ENCODE peak calls at places on chromosomes 13 and 19, in seven cellular contexts. U is activated naive CD4-positive, alpha-beta T cell; H is HCT116; O is NCI-H1092 treated with DMSO at 0.1 percent for 48 hours; X is AG08396; M is AG04450; T is activated B cell treated with CpG ODN at 0.5 μM for 24 hours. V is an unnamed sample.

GRCh38 chr13:51811920-51812328 is 8.0 kb upstream of the DHRS12 start:
- DNase-seq in U (no peak), H (no peak), O (no peak), X (no peak), M (no peak), T (no peak), V (no peak)

GRCh38 chr19:38270587-38271167 is 6.3 kb downstream of the SPINT2 start:
- DNase-seq in U (no peak), H (no peak), O (no peak), X (no peak), M (no peak), T (no peak), V (no peak)

GRCh38 chr19:13150187-13150918 is at the start of the genes IER2 and STX10:
- DNase-seq in U (peak), H (no peak), O (peak), X (peak), M (peak), T (peak), V (peak)

GRCh38 chr13:97068146-97068545 is 73.9 kb upstream of the OXGR1 start:
- DNase-seq in U (no peak), H (no peak), O (peak), X (no peak), M (no peak), T (no peak), V (no peak)

GRCh38 chr13:26111797-26112196 is 60.0 kb upstream of the SHISA2 start:
- DNase-seq in U (no peak), H (no peak), O (no peak), X (no peak), M (no peak), T (no peak), V (no peak)

GRCh38 chr19:3398114-3398899 is 31.9 kb downstream of the NFIC start:
- DNase-seq in U (no peak), H (no peak), O (no peak), X (no peak), M (no peak), T (no peak), V (peak)

GRCh38 chr13:41552031-41552430 is 94.7 kb downstream of the RGCC start:
- DNase-seq in U (no peak), H (no peak), O (no peak), X (no peak), M (no peak), T (no peak), V (no peak)

GRCh38 chr19:13135068-13136062 is 14.8 kb downstream of the STX10 start:
- DNase-seq in U (no peak), H (no peak), O (no peak), X (no peak), M (no peak), T (no peak), V (no peak)

GRCh38 chr19:8158411-8159074 is 9.2 kb upstream of the FBN3 start:
- DNase-seq in U (no peak), H (peak), O (peak), X (peak), M (peak), T (no peak), V (peak)

GRCh38 chr19:14383898-14384669 is 2.8 kb downstream of the ADGRE5 start:
- DNase-seq in U (peak), H (no peak), O (no peak), X (peak), M (no peak), T (peak), V (peak)

GRCh38 chr19:29233591-29233990 is 20.6 kb upstream of the UQCRFS1 start:
- DNase-seq in U (no peak), H (no peak), O (no peak), X (no peak), M (no peak), T (no peak), V (no peak)

GRCh38 chr19:1847684-1848398 is 442 bp downstream of the REXO1 start:
- DNase-seq in U (no peak), H (no peak), O (peak), X (peak), M (no peak), T (no peak), V (no peak)

V was measured in pons.